ENCODE peak calls at places on chromosomes 6 and 20, in four cellular contexts. W is HCT116, P is PC-9, E is cardiac fibroblast. R is an unnamed sample.

GRCh38 chr6:107731422-107732319 is 92.4 kb downstream of the SCML4 start:
- DNase-seq in W (no peak), P (no peak), E (no peak), R (peak)

GRCh38 chr6:145891126-145891525 is 73.0 kb downstream of the SHPRH start:
- DNase-seq in W (no peak), P (no peak), E (peak), R (no peak)

GRCh38 chr20:48260370-48260769 is 475.1 kb upstream of the SULF2 start:
- DNase-seq in W (no peak), P (no peak), E (no peak), R (no peak)

GRCh38 chr20:5654557-5654956 is 95.6 kb upstream of the SHLD1 start:
- DNase-seq in W (no peak), P (peak), E (peak), R (no peak)

GRCh38 chr20:38392356-38392755 is 42.8 kb downstream of the SNHG17 start:
- DNase-seq in W (peak), P (no peak), E (no peak), R (no peak)

GRCh38 chr6:168962886-168963285 is 290.8 kb downstream of the THBS2 start:
- DNase-seq in W (no peak), P (no peak), E (peak), R (no peak)

GRCh38 chr6:29968130-29968529 is 25.8 kb downstream of the HLA-A start:
- DNase-seq in W (peak), P (peak), E (no peak), R (no peak)

GRCh38 chr20:49548371-49548947 is 19.5 kb downstream of the PTGIS start:
- DNase-seq in W (no peak), P (no peak), E (no peak), R (no peak)

GRCh38 chr6:145890422-145890821 is 73.7 kb downstream of the SHPRH start:
- DNase-seq in W (no peak), P (no peak), E (no peak), R (no peak)

GRCh38 chr6:37587776-37588744 is 88.4 kb upstream of the CCDC167 start:
- DNase-seq in W (no peak), P (no peak), E (no peak), R (no peak)

GRCh38 chr6:127690092-127690491 is 113.1 kb downstream of the C6orf58 start:
- DNase-seq in W (peak), P (no peak), E (peak), R (no peak)

GRCh38 chr6:38370653-38371311 is 268.9 kb downstream of the BTBD9 start:
- DNase-seq in W (no peak), P (no peak), E (no peak), R (peak)

GRCh38 chr6:10140824-10141223 is 274.1 kb downstream of the TFAP2A start:
- DNase-seq in W (no peak), P (peak), E (peak), R (no peak)

GRCh38 chr6:105431226-105431625 is 28.3 kb upstream of the PREP start:
- DNase-seq in W (peak), P (peak), E (peak), R (no peak)

GRCh38 chr6:55895972-55896371 is 20.6 kb upstream of the BMP5 start:
- DNase-seq in W (no peak), P (no peak), E (no peak), R (no peak)

GRCh38 chr20:13022401-13023170 is 13.8 kb downstream of the SPTLC3 start:
- DNase-seq in W (no peak), P (no peak), E (peak), R (no peak)

GRCh38 chr20:51958636-51959542 is 156.6 kb upstream of the SALL4 start:
- DNase-seq in W (no peak), P (no peak), E (peak), R (no peak)

GRCh38 chr6:26271640-26272090 is 93.3 kb upstream of the BTN3A2 start:
- DNase-seq in W (no peak), P (no peak), E (no peak), R (no peak)

GRCh38 chr6:3068329-3069223 is at the start of gene RIPK1:
- DNase-seq in W (peak), P (peak), E (peak), R (peak)
- TF ChIP-seq CTCF in W (no peak), P (no peak), E (peak), R (no peak)

GRCh38 chr6:31881136-31881859 is 2.5 kb upstream of the SLC44A4 start:
- DNase-seq in W (no peak), P (no peak), E (no peak), R (no peak)
- TF ChIP-seq CTCF in W (no peak), P (no peak), E (no peak), R (no peak)

GRCh38 chr6:113594726-113595125 is 262.4 kb upstream of the MARCKS start:
- DNase-seq in W (no peak), P (no peak), E (no peak), R (no peak)
- TF ChIP-seq CTCF in W (no peak), P (no peak), E (no peak), R (no peak)

DNA sequence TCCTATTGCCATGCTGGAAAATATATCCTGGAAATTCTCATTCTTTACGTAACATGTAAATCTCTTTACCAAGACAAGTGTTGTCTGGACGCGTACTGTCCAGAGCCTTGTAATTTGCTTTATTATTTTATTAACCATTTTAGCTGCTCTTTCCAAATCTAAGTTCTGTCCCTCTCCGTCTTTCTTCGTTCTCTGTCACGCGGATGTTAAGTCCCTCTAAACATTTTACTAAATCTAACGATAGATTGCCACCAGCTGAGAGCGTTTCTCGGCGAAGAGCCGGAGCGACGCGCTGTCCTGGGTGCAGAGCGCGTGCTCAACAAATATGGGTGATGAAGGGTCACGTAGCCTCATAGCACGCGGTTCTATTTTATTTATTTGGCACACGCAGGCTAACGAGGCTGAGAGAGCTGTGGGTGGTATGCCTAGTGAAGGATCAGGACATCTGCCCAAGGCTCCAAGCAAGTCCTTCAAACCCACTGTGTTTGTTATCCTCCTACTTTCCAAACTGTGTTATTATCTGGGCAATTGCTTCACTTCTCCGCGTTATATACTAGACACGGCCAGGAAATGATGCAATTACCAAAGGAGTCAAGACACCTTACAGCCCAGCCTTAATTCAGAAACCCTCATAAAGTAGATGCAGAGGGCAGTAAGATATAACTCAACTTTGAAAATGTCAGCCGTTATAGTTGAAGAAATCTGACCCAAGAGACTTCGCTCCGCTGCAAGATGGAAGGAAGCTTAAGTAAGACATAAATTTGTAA is 10.0 kb upstream of the NCOA7 start:
- DNase-seq in W (peak), P (peak), E (peak), R (peak)
- TF ChIP-seq CTCF in W (no peak), P (no peak), E (no peak), R (no peak)

GRCh38 chr6:217048-217659 is 75.1 kb upstream of the DUSP22 start:
- DNase-seq in W (peak), P (no peak), E (no peak), R (peak)
- TF ChIP-seq CTCF in W (peak), P (peak), E (peak), R (peak)

DNA sequence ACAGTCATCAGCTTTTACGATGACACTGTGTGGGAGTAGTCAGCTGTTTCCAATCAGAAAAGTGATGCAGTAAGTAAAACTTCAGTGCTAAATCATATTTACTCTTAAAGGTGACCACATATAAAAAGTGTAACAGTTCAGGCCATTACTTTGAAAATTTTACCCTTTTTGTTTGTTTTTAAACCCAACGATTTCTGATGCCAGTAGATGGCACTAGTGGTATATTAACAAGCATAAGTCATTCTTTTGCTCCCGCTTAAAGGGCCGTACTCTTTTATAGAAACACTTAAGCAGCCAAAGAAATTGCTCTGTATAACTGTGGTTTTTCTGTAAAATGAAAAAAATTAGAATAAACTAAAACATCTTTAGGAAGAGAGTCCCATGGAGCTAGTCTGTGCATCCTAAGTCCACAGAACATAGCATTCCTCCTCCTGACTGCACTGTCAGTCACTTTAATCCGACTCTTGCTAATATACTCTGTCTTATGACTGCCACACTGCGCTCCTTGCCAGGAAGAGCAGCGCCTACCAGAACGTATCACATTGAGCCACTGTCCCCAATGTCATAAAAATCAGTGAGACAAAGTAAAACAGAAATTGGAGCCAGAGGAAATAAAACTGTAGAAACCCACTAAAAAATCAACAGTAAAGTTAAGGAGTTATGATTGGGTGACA is 25.1 kb downstream of the HEBP2 start:
- DNase-seq in W (peak), P (peak), E (peak), R (no peak)
- TF ChIP-seq CTCF in W (peak), P (peak), E (peak), R (peak)

DNA sequence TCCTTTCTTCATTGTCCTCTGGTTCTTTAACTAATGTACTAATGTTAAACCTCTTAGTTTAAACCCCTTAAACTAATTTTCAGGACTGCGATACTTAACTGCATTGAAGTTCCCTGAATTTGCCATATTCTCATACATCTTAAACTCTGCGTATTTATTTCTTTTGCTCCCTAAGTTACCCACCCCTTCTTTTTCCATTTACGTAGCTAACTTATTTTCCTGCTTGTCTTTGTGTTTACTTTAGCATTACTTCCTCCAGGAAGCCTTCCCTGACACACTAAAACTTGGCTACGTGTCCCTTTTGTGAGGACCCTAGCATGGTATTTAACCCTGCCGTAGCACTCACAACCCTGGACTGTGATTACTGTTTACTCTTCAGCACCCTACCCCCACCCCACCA is 79.0 kb downstream of the UBR2 start:
- DNase-seq in W (no peak), P (no peak), E (no peak), R (no peak)
- TF ChIP-seq CTCF in W (no peak), P (no peak), E (no peak), R (no peak)

DNA sequence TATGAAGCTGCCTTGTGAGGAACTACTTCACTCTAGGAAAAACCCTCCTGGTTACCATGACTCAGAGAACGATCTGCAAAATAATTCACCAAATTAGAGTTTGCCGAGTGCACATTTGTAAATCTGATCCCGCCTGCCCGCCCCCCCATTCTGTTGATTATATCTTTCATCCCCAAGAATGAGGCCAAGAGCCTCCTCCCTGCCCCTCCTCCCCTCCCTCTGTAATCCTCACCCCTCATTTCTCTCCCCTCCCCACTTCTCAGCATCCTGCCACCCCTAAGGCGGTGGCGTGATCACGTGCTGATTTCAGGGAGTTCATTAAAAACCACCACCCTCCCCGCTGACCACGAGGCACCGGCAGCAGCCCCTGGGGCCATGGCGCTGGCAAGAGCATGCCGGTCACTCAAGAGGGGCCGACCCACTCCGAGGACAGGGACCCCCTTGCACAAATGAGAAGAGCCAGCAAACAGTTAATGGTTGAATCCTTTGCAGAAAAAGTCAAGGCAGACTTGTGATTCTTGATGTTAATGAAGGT is 248.0 kb downstream of the ZNF217 start:
- DNase-seq in W (no peak), P (no peak), E (no peak), R (no peak)
- TF ChIP-seq CTCF in W (no peak), P (no peak), E (no peak), R (no peak)

GRCh38 chr20:36742558-36742957 is 3.3 kb downstream of the NDRG3 start:
- DNase-seq in W (no peak), P (no peak), E (no peak), R (no peak)

GRCh38 chr20:36745927-36746659 is at the start of gene NDRG3:
- DNase-seq in W (peak), P (peak), E (peak), R (peak)

GRCh38 chr20:36744243-36744642 is 1.6 kb downstream of the NDRG3 start:
- DNase-seq in W (no peak), P (no peak), E (no peak), R (no peak)

GRCh38 chr20:36744764-36745191 is 1.1 kb downstream of the NDRG3 start:
- DNase-seq in W (no peak), P (peak), E (peak), R (peak)

DNA sequence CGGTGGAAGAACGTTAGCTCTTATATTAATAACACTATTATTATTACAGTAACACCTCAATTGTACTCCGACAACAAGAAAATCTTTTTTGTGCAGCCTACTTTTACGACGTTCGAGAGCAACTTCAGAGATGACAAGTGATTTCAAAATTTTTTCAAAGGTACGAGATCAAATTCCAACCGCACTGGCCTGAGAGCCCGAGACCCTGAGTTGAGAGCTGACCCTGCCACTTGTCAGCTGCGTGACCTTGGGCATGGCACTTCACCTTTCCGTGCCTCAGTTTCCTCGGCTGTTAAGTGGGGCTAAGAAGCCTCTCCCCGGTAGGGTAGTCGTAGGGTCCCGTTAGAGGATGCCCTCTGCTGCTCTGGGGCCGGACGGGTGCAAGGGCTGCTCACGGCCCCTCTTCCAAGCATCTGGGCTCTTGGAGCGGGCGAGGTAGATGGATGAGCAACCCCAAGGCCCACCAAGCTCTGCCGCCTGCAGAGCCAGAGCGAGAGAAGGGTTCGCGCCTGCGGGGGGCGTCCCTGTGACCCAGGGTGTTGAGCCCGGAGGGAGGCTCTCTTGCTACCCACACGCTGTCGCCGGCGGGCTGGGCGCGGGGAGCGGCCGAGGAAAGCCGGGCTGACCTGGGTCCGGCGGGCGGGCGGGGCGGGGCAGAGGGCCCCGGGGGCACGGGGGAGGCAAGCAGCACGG is 510 bp downstream of the NDRG3 start:
- DNase-seq in W (no peak), P (no peak), E (no peak), R (no peak)
- TF ChIP-seq CTCF in W (no peak), P (no peak), E (no peak), R (no peak)